ENCODE peak calls at places on chromosomes 5 and 9, in ten cellular contexts. One of them, this sample, is unnamed.
A peak's percentile ranks its signal among the peaks of the same experiment; 100 is the strongest.

GRCh38 chr5:119470851-119471451 is 18.7 kb downstream of the HSD17B4 start:
- DNase-seq in endothelial cell: peak; percentile 39
- DNase-seq in H9: no peak
- DNase-seq in NCI-H1694: no peak
- DNase-seq in left cardiac atrium: no peak
- DNase-seq in Ammon's horn: peak; percentile 38
- DNase-seq in NCI-H1092 treated with DMSO at 0.1 percent for 48 hours: no peak
- DNase-seq in astrocyte: peak; percentile 26
- DNase-seq in GDM1: no peak
- DNase-seq in GM06990: peak; percentile 13
- DNase-seq in this sample: no peak

GRCh38 chr5:83964235-83964634 is 243.6 kb upstream of the HAPLN1 start:
- DNase-seq in H9: no peak
- DNase-seq in left cardiac atrium: no peak
- DNase-seq in astrocyte: no peak
- DNase-seq in GDM1: peak; percentile 75
- DNase-seq in GM06990: no peak
- DNase-seq in NCI-H1694: no peak
- DNase-seq in endothelial cell: no peak
- DNase-seq in NCI-H1092 treated with DMSO at 0.1 percent for 48 hours: no peak
- DNase-seq in Ammon's horn: no peak
- DNase-seq in this sample: no peak

GRCh38 chr9:87581513-87581912 is 83.8 kb downstream of the DAPK1 start:
- DNase-seq in endothelial cell: no peak
- DNase-seq in Ammon's horn: no peak
- DNase-seq in NCI-H1694: no peak
- DNase-seq in GDM1: no peak
- DNase-seq in left cardiac atrium: no peak
- DNase-seq in NCI-H1092 treated with DMSO at 0.1 percent for 48 hours: no peak
- DNase-seq in H9: no peak
- DNase-seq in GM06990: no peak
- DNase-seq in astrocyte: peak; percentile 44
- DNase-seq in this sample: no peak

GRCh38 chr9:118961857-118962256 is 407.4 kb downstream of the BRINP1 start:
- DNase-seq in H9: peak; percentile 27
- DNase-seq in GDM1: no peak
- DNase-seq in NCI-H1694: no peak
- DNase-seq in endothelial cell: no peak
- DNase-seq in left cardiac atrium: no peak
- DNase-seq in GM06990: no peak
- DNase-seq in NCI-H1092 treated with DMSO at 0.1 percent for 48 hours: no peak
- DNase-seq in astrocyte: peak; percentile 92
- DNase-seq in Ammon's horn: peak; percentile 68
- DNase-seq in this sample: no peak

GRCh38 chr9:98410185-98410697 is 154.8 kb upstream of the TBC1D2 start:
- DNase-seq in GM06990: no peak
- DNase-seq in NCI-H1092 treated with DMSO at 0.1 percent for 48 hours: no peak
- DNase-seq in left cardiac atrium: no peak
- DNase-seq in GDM1: no peak
- DNase-seq in NCI-H1694: peak; percentile 30
- DNase-seq in H9: peak; percentile 74
- DNase-seq in endothelial cell: peak; percentile 41
- DNase-seq in Ammon's horn: peak; percentile 67
- DNase-seq in astrocyte: peak; percentile 85
- DNase-seq in this sample: no peak

GRCh38 chr9:124708633-124709032 is 62.5 kb downstream of the NR6A1 start:
- DNase-seq in GDM1: no peak
- DNase-seq in astrocyte: peak; percentile 86
- DNase-seq in NCI-H1092 treated with DMSO at 0.1 percent for 48 hours: no peak
- DNase-seq in GM06990: no peak
- DNase-seq in endothelial cell: no peak
- DNase-seq in H9: no peak
- DNase-seq in left cardiac atrium: no peak
- DNase-seq in NCI-H1694: no peak
- DNase-seq in Ammon's horn: no peak
- DNase-seq in this sample: no peak

GRCh38 chr5:158317507-158317906 is 458.6 kb upstream of the CLINT1 start:
- DNase-seq in NCI-H1092 treated with DMSO at 0.1 percent for 48 hours: no peak
- DNase-seq in Ammon's horn: no peak
- DNase-seq in GM06990: no peak
- DNase-seq in H9: no peak
- DNase-seq in endothelial cell: no peak
- DNase-seq in NCI-H1694: peak; percentile 23
- DNase-seq in astrocyte: no peak
- DNase-seq in left cardiac atrium: no peak
- DNase-seq in GDM1: no peak
- DNase-seq in this sample: no peak

GRCh38 chr9:35226685-35227084 is 64.9 kb downstream of the UNC13B start:
- DNase-seq in left cardiac atrium: no peak
- DNase-seq in NCI-H1694: no peak
- DNase-seq in GM06990: no peak
- DNase-seq in Ammon's horn: no peak
- DNase-seq in NCI-H1092 treated with DMSO at 0.1 percent for 48 hours: peak; percentile 28
- DNase-seq in H9: no peak
- DNase-seq in astrocyte: no peak
- DNase-seq in GDM1: no peak
- DNase-seq in endothelial cell: no peak
- DNase-seq in this sample: no peak

GRCh38 chr9:33750839-33751339 is 44.5 kb upstream of the PRSS3 start:
- DNase-seq in GM06990: no peak
- DNase-seq in endothelial cell: peak; percentile 6
- DNase-seq in left cardiac atrium: no peak
- DNase-seq in NCI-H1092 treated with DMSO at 0.1 percent for 48 hours: no peak
- DNase-seq in NCI-H1694: no peak
- DNase-seq in H9: no peak
- DNase-seq in Ammon's horn: no peak
- DNase-seq in GDM1: no peak
- DNase-seq in astrocyte: no peak
- DNase-seq in this sample: no peak

GRCh38 chr9:115200711-115201505 is 83.0 kb upstream of the TNC start:
- DNase-seq in astrocyte: peak; percentile 63
- DNase-seq in NCI-H1092 treated with DMSO at 0.1 percent for 48 hours: no peak
- DNase-seq in GDM1: no peak
- DNase-seq in GM06990: no peak
- DNase-seq in NCI-H1694: no peak
- DNase-seq in endothelial cell: no peak
- DNase-seq in H9: no peak
- DNase-seq in Ammon's horn: no peak
- DNase-seq in left cardiac atrium: no peak
- DNase-seq in this sample: no peak

GRCh38 chr5:130740047-130740569 is 424.9 kb downstream of the HINT1 start:
- DNase-seq in left cardiac atrium: no peak
- DNase-seq in NCI-H1694: no peak
- DNase-seq in GDM1: no peak
- DNase-seq in NCI-H1092 treated with DMSO at 0.1 percent for 48 hours: no peak
- DNase-seq in GM06990: no peak
- DNase-seq in endothelial cell: no peak
- DNase-seq in H9: no peak
- DNase-seq in Ammon's horn: no peak
- DNase-seq in astrocyte: no peak
- DNase-seq in this sample: no peak

GRCh38 chr5:178378527-178379484 is 146.2 kb upstream of the PHYKPL start:
- DNase-seq in NCI-H1694: no peak
- DNase-seq in endothelial cell: no peak
- DNase-seq in GM06990: no peak
- DNase-seq in NCI-H1092 treated with DMSO at 0.1 percent for 48 hours: no peak
- DNase-seq in left cardiac atrium: peak; percentile 8
- DNase-seq in astrocyte: no peak
- DNase-seq in GDM1: no peak
- DNase-seq in Ammon's horn: no peak
- DNase-seq in H9: no peak
- DNase-seq in this sample: no peak

This sample was measured in T-helper 17 cell.